ENCODE peak calls at places on chromosomes 11 and 22, in eight cellular contexts. R, D, S, H, Q, X, C and W are unnamed samples.

GRCh38 chr11:17898782-17899181 is 114.1 kb downstream of the SERGEF start:
- DNase-seq in R (no peak), D (no peak), S (peak; percentile 88), H (no peak), Q (no peak), X (no peak), C (no peak), W (no peak)

GRCh38 chr11:61871158-61871597 is 20.2 kb downstream of the FADS3 start:
- DNase-seq in R (peak; percentile 59), D (peak; percentile 74), S (peak; percentile 90), H (peak; percentile 35), Q (peak; percentile 36), X (peak; percentile 75), C (peak; percentile 91), W (peak; percentile 72)

GRCh38 chr22:17418890-17419324 is 49.6 kb downstream of the CECR2 start:
- DNase-seq in R (no peak), D (no peak), S (peak; percentile 61), H (no peak), Q (no peak), X (no peak), C (no peak), W (no peak)

GRCh38 chr22:46212195-46212594 is 37.9 kb downstream of the CDPF1 start:
- DNase-seq in R (no peak), D (no peak), S (no peak), H (no peak), Q (no peak), X (no peak), C (no peak), W (no peak)

GRCh38 chr11:112776834-112777793 is 184.1 kb upstream of the NCAM1 start:
- DNase-seq in R (no peak), D (no peak), S (peak; percentile 95), H (no peak), Q (no peak), X (no peak), C (no peak), W (no peak)

GRCh38 chr11:93407777-93408401 is 77.3 kb downstream of the DEUP1 start:
- DNase-seq in R (no peak), D (no peak), S (no peak), H (no peak), Q (no peak), X (no peak), C (no peak), W (no peak)

GRCh38 chr11:76632492-76632891 is 38.1 kb downstream of the LRRC32 start:
- DNase-seq in R (no peak), D (no peak), S (no peak), H (no peak), Q (no peak), X (no peak), C (no peak), W (no peak)

GRCh38 chr11:7600205-7600775 is 73.0 kb downstream of the CYB5R2 start:
- DNase-seq in R (no peak), D (no peak), S (peak; percentile 96), H (no peak), Q (no peak), X (peak; percentile 28), C (peak; percentile 39), W (no peak)

GRCh38 chr11:114366331-114367243 is 33.7 kb downstream of the C11orf71 start:
- DNase-seq in R (no peak), D (no peak), S (peak; percentile 62), H (no peak), Q (no peak), X (no peak), C (no peak), W (no peak)